ENCODE peak calls at places on chromosome 16, in ten cellular contexts. F, A, G, H, Y, E, O, D, S and J are unnamed samples. For H3K4me1 and H3K9me3, the result is how much of the 10 kb centered on the place peaks cover.

GRCh38 chr16:63697736-63698135 is 1424.1 kb downstream of the CDH11 start:
- DNase-seq in F (no peak), A (no peak), G (no peak), H (no peak), Y (no peak), E (no peak), O (no peak), D (no peak), S (no peak), J (no peak)

GRCh38 chr16:10150906-10151305 is 31.3 kb downstream of the GRIN2A start:
- DNase-seq in F (no peak), A (no peak), G (no peak), H (no peak), Y (no peak), E (no peak), O (no peak), D (no peak), S (no peak), J (no peak)

GRCh38 chr16:86549076-86549892 is 5.8 kb downstream of the MTHFSD start:
- DNase-seq in F (no peak), A (no peak), G (no peak), H (no peak), Y (no peak), E (no peak), O (no peak), D (no peak), S (no peak), J (no peak)

GRCh38 chr16:81431554-81432353 is 12.9 kb upstream of the CMIP start:
- DNase-seq in F (no peak), A (no peak), G (no peak), H (no peak), Y (peak), E (no peak), O (no peak), D (no peak), S (peak), J (no peak)

GRCh38 chr16:75593825-75594820 is 27.9 kb downstream of the GABARAPL2 start:
- DNase-seq in F (peak), A (peak), G (no peak), H (no peak), Y (peak), E (peak), O (no peak), D (no peak), S (no peak), J (no peak)

GRCh38 chr16:8511464-8511863 is 78.8 kb downstream of the TMEM114 start:
- DNase-seq in F (peak), A (no peak), G (no peak), H (no peak), Y (no peak), E (no peak), O (no peak), D (no peak), S (no peak), J (no peak)

GRCh38 chr16:57601801-57602478 is 26.5 kb upstream of the ADGRG1 start:
- DNase-seq in F (no peak), A (peak), G (no peak), H (no peak), Y (no peak), E (no peak), O (peak), D (no peak), S (no peak), J (no peak)

GRCh38 chr16:50297301-50298074 is 31.1 kb downstream of the ADCY7 start:
- DNase-seq in F (no peak), A (peak), G (no peak), H (no peak), Y (no peak), E (no peak), O (no peak), D (no peak), S (no peak), J (peak)

GRCh38 chr16:87331241-87331801 is 14.1 kb upstream of the C16orf95 start:
- DNase-seq in F (no peak), A (no peak), G (no peak), H (no peak), Y (no peak), E (no peak), O (no peak), D (no peak), S (no peak), J (no peak)

GRCh38 chr16:10191096-10191495 is 8.9 kb upstream of the GRIN2A start:
- DNase-seq in F (no peak), A (no peak), G (no peak), H (no peak), Y (no peak), E (no peak), O (no peak), D (no peak), S (no peak), J (no peak)

GRCh38 chr16:49023095-49023494 is 258.5 kb downstream of the CBLN1 start:
- DNase-seq in F (no peak), A (no peak), G (no peak), H (no peak), Y (peak), E (no peak), O (no peak), D (no peak), S (no peak), J (peak)

GRCh38 chr16:66510298-66510697 is 39.6 kb downstream of the TK2 start:
- DNase-seq in F (no peak), A (peak), G (peak), H (no peak), Y (no peak), E (no peak), O (no peak), D (no peak), S (no peak), J (no peak)
- H3K4me1 ChIP-seq in F (under half), A (under half), G (half or more), H (half or more), Y (half or more), E (under half), O (under half), D (half or more), S (half or more), J (under half)

DNA sequence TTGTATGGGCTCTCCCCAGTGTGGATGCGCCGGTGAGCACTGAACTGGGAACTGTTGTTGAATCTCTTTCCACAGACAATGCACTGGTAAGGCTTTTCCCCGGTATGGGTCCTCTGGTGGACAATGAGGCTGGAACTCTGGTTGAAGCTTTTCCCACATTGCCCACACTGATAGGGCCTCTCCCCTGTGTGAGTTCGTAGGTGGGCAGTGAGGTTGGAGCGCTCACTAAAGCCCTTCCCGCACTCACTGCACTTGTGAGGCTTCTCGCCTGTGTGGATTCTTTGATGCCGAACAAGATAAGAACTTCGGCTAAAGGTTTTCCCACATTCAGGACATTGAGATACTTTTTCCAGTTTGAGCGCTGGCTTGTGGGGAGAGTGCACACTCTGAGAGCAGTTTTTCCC is 17.8 kb downstream of the ZSCAN32 start:
- DNase-seq in F (no peak), A (no peak), G (no peak), H (no peak), Y (no peak), E (no peak), O (no peak), D (no peak), S (no peak), J (no peak)
- H3K4me3 ChIP-seq in F (no peak), A (no peak), G (no peak), H (no peak), Y (peak), E (no peak), O (no peak), D (no peak), S (no peak), J (no peak)

GRCh38 chr16:12732600-12732999 is 71.1 kb downstream of the CPPED1 start:
- DNase-seq in F (peak), A (no peak), G (no peak), H (no peak), Y (no peak), E (no peak), O (no peak), D (no peak), S (no peak), J (no peak)
- H3K9me3 ChIP-seq in F (under half), A (under half), G (under half), H (under half), Y (under half), E (under half), O (under half), D (under half), S (under half), J (under half)

DNA sequence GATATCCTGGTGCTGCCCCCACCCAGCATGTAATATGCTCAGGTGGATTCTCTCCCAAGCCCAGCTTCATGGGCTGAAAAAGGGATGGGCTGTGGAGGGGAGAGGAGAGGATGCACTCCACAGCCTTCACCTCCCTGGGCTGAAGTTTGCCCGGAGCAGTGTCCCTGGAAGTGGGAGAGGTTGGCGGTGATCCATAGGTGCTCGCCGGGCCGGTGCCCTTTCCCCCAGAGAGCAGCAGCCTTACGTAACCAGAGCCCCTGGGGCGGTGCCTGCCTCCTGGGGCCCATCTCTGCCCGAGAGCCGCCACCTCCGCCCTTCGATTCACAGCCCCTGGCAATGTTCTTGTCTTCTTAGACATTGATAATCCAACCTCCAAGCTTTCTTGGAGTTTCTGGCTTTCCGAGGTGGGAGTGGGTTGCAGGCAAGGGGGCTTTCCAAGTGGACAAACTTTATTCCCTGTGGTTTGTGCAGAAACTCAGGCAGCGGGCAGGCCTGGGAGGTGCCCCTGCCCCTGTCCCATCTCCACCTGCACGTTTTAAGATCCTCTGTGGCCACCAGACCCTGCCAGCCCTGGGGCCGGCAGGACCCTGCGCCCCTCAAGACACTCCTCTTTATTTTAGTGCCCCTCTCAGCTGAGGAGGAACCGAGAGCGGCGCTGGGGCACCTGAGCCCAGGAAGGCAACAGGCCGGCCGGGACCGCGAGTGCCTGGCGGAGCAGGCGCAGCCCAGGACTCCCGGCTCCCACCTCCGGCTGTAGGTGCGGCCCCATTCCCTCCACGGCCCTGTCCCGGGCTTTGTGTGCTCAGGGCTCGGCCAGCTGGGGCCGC is 3.1 kb upstream of the WDR90 start:
- DNase-seq in F (no peak), A (no peak), G (peak), H (no peak), Y (peak), E (no peak), O (no peak), D (peak), S (no peak), J (peak)
- H3K4me1 ChIP-seq in F (under half), A (under half), G (half or more), H (half or more), Y (under half), E (under half), O (under half), D (half or more), S (under half), J (half or more)

GRCh38 chr16:12147681-12148479 is 171.3 kb downstream of the SNX29 start:
- DNase-seq in F (peak), A (no peak), G (no peak), H (no peak), Y (peak), E (peak), O (no peak), D (peak), S (no peak), J (no peak)
- H3K4me3 ChIP-seq in F (peak), A (no peak), G (no peak), H (no peak), Y (no peak), E (peak), O (no peak), D (peak), S (no peak), J (no peak)